ENCODE peak calls at places on chromosomes 16 and 17, in four cellular contexts. K is fibroblast of the conjunctiva, G is NCI-H2081, Z is lower lobe of right lung. N is an unnamed sample.

GRCh38 chr17:43608313-43608712 is 53.4 kb downstream of the MEOX1 start:
- DNase-seq in K (no peak), G (no peak), Z (no peak), N (no peak)

GRCh38 chr16:1706386-1707192 is 594 bp downstream of the MAPK8IP3 start:
- DNase-seq in G (no peak), K (no peak), Z (no peak), N (no peak)

GRCh38 chr16:12628526-12628925 is 175.2 kb downstream of the CPPED1 start:
- DNase-seq in K (no peak), G (no peak), Z (no peak), N (no peak)

GRCh38 chr17:68172461-68172954 is 75.3 kb upstream of the AMZ2 start:
- DNase-seq in Z (peak; percentile 72), G (peak; percentile 74), K (peak; percentile 36), N (no peak)

GRCh38 chr16:12255473-12255872 is 278.9 kb downstream of the SNX29 start:
- DNase-seq in K (no peak), G (no peak), Z (no peak), N (no peak)

GRCh38 chr17:61575983-61576382 is 15.0 kb downstream of the NACA2 start:
- DNase-seq in K (no peak), Z (no peak), G (no peak), N (no peak)

GRCh38 chr17:5399767-5400166 is 19.7 kb downstream of the NUP88 start:
- DNase-seq in G (no peak), K (no peak), Z (no peak), N (no peak)

GRCh38 chr16:70701036-70701435 is 15.2 kb upstream of the MTSS2 start:
- DNase-seq in Z (no peak), G (no peak), K (no peak), N (no peak)

GRCh38 chr17:77266891-77267341 is 126.1 kb downstream of the SEC14L1 start:
- DNase-seq in Z (no peak), K (no peak), G (no peak), N (no peak)

GRCh38 chr16:7990864-7991263 is 599.4 kb downstream of the TMEM114 start:
- DNase-seq in G (no peak), Z (no peak), K (no peak), N (no peak)

GRCh38 chr17:63274156-63274555 is 171.9 kb downstream of the CYB561 start:
- DNase-seq in Z (no peak), G (no peak), K (peak; percentile 87), N (no peak)

GRCh38 chr17:80080081-80080480 is 21.3 kb upstream of the GAA start:
- DNase-seq in K (no peak), Z (no peak), G (no peak), N (no peak)

GRCh38 chr17:83103200-83103937 is 24.0 kb downstream of the METRNL start:
- DNase-seq in K (no peak), Z (no peak), G (peak; percentile 21), N (no peak)

GRCh38 chr17:4584125-4584834 is at the start of gene SMTNL2:
- DNase-seq in Z (no peak), G (no peak), K (no peak), N (no peak)

GRCh38 chr16:33877-34707 is 19.3 kb downstream of the POLR3K start:
- DNase-seq in G (no peak), K (no peak), Z (peak; percentile 25), N (no peak)

GRCh38 chr17:42198897-42199296 is 4.6 kb upstream of the GHDC start:
- DNase-seq in Z (no peak), K (no peak), G (no peak), N (no peak)

GRCh38 chr17:57370051-57370581 is 113.8 kb downstream of the MSI2 start:
- DNase-seq in Z (no peak), G (no peak), K (peak; percentile 43), N (no peak)

GRCh38 chr17:81409190-81409935 is 14.1 kb downstream of the BAHCC1 start:
- DNase-seq in Z (no peak), K (no peak), G (no peak), N (no peak)

GRCh38 chr17:50027639-50028206 is 28.2 kb upstream of the ITGA3 start:
- DNase-seq in G (no peak), K (peak; percentile 70), Z (peak; percentile 76), N (peak; percentile 95)

GRCh38 chr17:70128727-70129238 is 40.5 kb upstream of the KCNJ2 start:
- DNase-seq in K (no peak), Z (no peak), G (no peak), N (no peak)

GRCh38 chr17:61405047-61405685 is 5.5 kb downstream of the TBX2 start:
- DNase-seq in K (no peak), G (no peak), Z (peak; percentile 44), N (peak; percentile 92)

GRCh38 chr17:48604770-48605329 is at the start of gene HOXB6:
- DNase-seq in Z (no peak), G (no peak), K (no peak), N (no peak)

GRCh38 chr16:88650749-88651275 is at the start of gene CYBA:
- DNase-seq in G (peak; percentile 27), K (peak; percentile 18), Z (peak; percentile 90), N (peak; percentile 94)

GRCh38 chr17:17696871-17697633 is 15.8 kb downstream of the RAI1 start:
- DNase-seq in Z (no peak), K (no peak), G (no peak), N (no peak)

GRCh38 chr17:3983945-3984484 is 19.8 kb upstream of the ATP2A3 start:
- DNase-seq in K (no peak), Z (peak; percentile 49), G (no peak), N (peak; percentile 63)

GRCh38 chr16:24810951-24811843 is 34.6 kb upstream of the SLC5A11 start:
- DNase-seq in G (no peak), K (no peak), Z (no peak), N (no peak)

GRCh38 chr16:88315543-88316105 is 67.1 kb upstream of the ZNF469 start:
- DNase-seq in K (no peak), Z (no peak), G (no peak), N (no peak)

GRCh38 chr16:53840472-53840871 is 136.5 kb downstream of the FTO start:
- DNase-seq in Z (no peak), G (no peak), K (no peak), N (no peak)

GRCh38 chr16:67199808-67200198 is 872 bp downstream of the ELMO3 start:
- DNase-seq in G (no peak), Z (no peak), K (no peak), N (no peak)

GRCh38 chr16:23729503-23730424 is 16.7 kb upstream of the ERN2 start:
- DNase-seq in K (peak; percentile 63), G (no peak), Z (peak; percentile 49), N (no peak)

GRCh38 chr16:53781023-53781605 is 77.2 kb downstream of the FTO start:
- DNase-seq in G (no peak), Z (no peak), K (no peak), N (no peak)

GRCh38 chr16:85583491-85584181 is 29.5 kb upstream of the GSE1 start:
- DNase-seq in G (peak; percentile 80), K (no peak), Z (no peak), N (no peak)

GRCh38 chr17:28865946-28866752 is 11.3 kb downstream of the ERAL1 start:
- DNase-seq in Z (no peak), G (no peak), K (no peak), N (no peak)

GRCh38 chr17:17815436-17816200 is 21.2 kb downstream of the SREBF1 start:
- DNase-seq in K (no peak), G (no peak), Z (no peak), N (no peak)

GRCh38 chr16:13982446-13982845 is 62.5 kb downstream of the ERCC4 start:
- DNase-seq in Z (no peak), K (no peak), G (no peak), N (no peak)

N was measured in chondrocyte.